ENCODE peak calls at places on chromosomes 12 and 14, in four cellular contexts. Z, I, J and S are unnamed samples.

GRCh38 chr14:76726551-76726961 is 34.7 kb upstream of the VASH1 start:
- DNase-seq in Z (no peak), I (no peak), J (peak; percentile 32), S (no peak)

GRCh38 chr14:55847766-55848165 is 267.8 kb downstream of the KTN1 start:
- DNase-seq in I (no peak), J (no peak), Z (no peak), S (no peak)

GRCh38 chr14:75847584-75847983 is 134.2 kb downstream of the TGFB3 start:
- DNase-seq in J (no peak), I (no peak), Z (no peak), S (no peak)

GRCh38 chr12:56271031-56271430 is 4.3 kb downstream of the COQ10A start:
- DNase-seq in I (no peak), Z (no peak), J (peak; percentile 21), S (no peak)

GRCh38 chr12:100554608-100555077 is 18.8 kb upstream of the GAS2L3 start:
- DNase-seq in Z (no peak), I (no peak), J (peak; percentile 73), S (no peak)

GRCh38 chr12:100827901-100828520 is 33.4 kb downstream of the ANO4 start:
- DNase-seq in I (no peak), Z (no peak), J (no peak), S (no peak)

GRCh38 chr12:41092115-41092514 is 96.0 kb upstream of the PDZRN4 start:
- DNase-seq in I (no peak), J (no peak), Z (no peak), S (no peak)

GRCh38 chr14:77616133-77616453 is 344 bp downstream of the SPTLC2 start:
- DNase-seq in Z (no peak), I (peak; percentile 45), J (peak; percentile 29), S (no peak)

GRCh38 chr12:77796775-77797174 is 33.9 kb upstream of the NAV3 start:
- DNase-seq in I (no peak), J (no peak), Z (no peak), S (no peak)

GRCh38 chr14:59349154-59349772 is 115.9 kb downstream of the GPR135 start:
- DNase-seq in I (no peak), Z (no peak), J (no peak), S (no peak)

GRCh38 chr14:44895716-44896115 is 66.0 kb downstream of the KLHL28 start:
- DNase-seq in Z (no peak), J (no peak), I (no peak), S (no peak)

GRCh38 chr12:57850924-57851323 is 4.4 kb upstream of the CTDSP2 start:
- DNase-seq in Z (no peak), J (no peak), I (peak; percentile 38), S (no peak)

GRCh38 chr12:52703878-52704277 is 554 bp upstream of the KRT77 start:
- DNase-seq in I (no peak), J (no peak), Z (no peak), S (no peak)

GRCh38 chr12:66627988-66628317 is 50.9 kb downstream of the GRIP1 start:
- DNase-seq in Z (no peak), I (no peak), J (no peak), S (no peak)

GRCh38 chr12:63940295-63940997 is 95.9 kb downstream of the SRGAP1 start:
- DNase-seq in I (no peak), J (peak; percentile 26), Z (no peak), S (no peak)

GRCh38 chr12:10363922-10364838 is 25.7 kb downstream of the KLRK1 start:
- DNase-seq in I (peak; percentile 43), J (no peak), Z (peak; percentile 40), S (peak; percentile 58)

GRCh38 chr12:93748672-93749403 is 71.7 kb downstream of the CRADD start:
- DNase-seq in I (no peak), Z (no peak), J (no peak), S (no peak)

GRCh38 chr12:93819048-93819491 is 141.9 kb downstream of the CRADD start:
- DNase-seq in I (no peak), J (peak; percentile 48), Z (peak; percentile 64), S (no peak)

GRCh38 chr12:122841544-122842321 is 6.5 kb downstream of the HIP1R start:
- DNase-seq in I (no peak), Z (peak; percentile 62), J (no peak), S (no peak)

GRCh38 chr12:113157218-113157859 is 7.8 kb downstream of the CFAP73 start:
- DNase-seq in I (no peak), J (no peak), Z (no peak), S (no peak)

GRCh38 chr12:96210376-96211055 is 16.3 kb downstream of the ELK3 start:
- DNase-seq in J (no peak), Z (no peak), I (peak; percentile 59), S (no peak)

GRCh38 chr12:28936221-28936620 is 212.9 kb upstream of the FAR2 start:
- DNase-seq in Z (no peak), J (no peak), I (no peak), S (no peak)

GRCh38 chr14:47619397-47619796 is 56.0 kb downstream of the MDGA2 start:
- DNase-seq in I (no peak), J (no peak), Z (no peak), S (no peak)

GRCh38 chr14:73752297-73752992 is 38.3 kb upstream of the PNMA1 start:
- DNase-seq in J (peak; percentile 78), I (peak; percentile 72), Z (peak; percentile 63), S (peak; percentile 58)
- H3K4me1 ChIP-seq in J (peaks cover 100% of the 10 kb centered on the region), I (peaks cover 99% of the 10 kb centered on the region), Z (peaks cover 97% of the 10 kb centered on the region), S (peaks cover 98% of the 10 kb centered on the region)

GRCh38 chr14:99234366-99234765 is 37.6 kb downstream of the BCL11B start:
- DNase-seq in I (peak; percentile 70), Z (no peak), J (no peak), S (no peak)
- H3K27ac ChIP-seq in I (peak overlapping the region; percentile 98), Z (no peak overlapping the region), J (no peak overlapping the region), S (peak overlapping the region; percentile 41)

GRCh38 chr12:15677696-15678095 is 111.5 kb downstream of the EPS8 start:
- DNase-seq in J (no peak), Z (no peak), I (no peak), S (no peak)
- H3K4me1 ChIP-seq in J (peaks cover 4% of the 10 kb centered on the region), Z (no peaks in the 10 kb centered on the region), I (no peaks in the 10 kb centered on the region), S (no peaks in the 10 kb centered on the region)

GRCh38 chr14:24859559-24859958 is 190.4 kb downstream of the STXBP6 start:
- DNase-seq in Z (no peak), I (no peak), J (no peak), S (no peak)
- H3K27ac ChIP-seq in Z (no peak overlapping the region), I (no peak overlapping the region), J (peak overlapping the region; percentile 54), S (no peak overlapping the region)

GRCh38 chr12:120265203-120265482 is 387 bp downstream of the PXN start:
- DNase-seq in J (peak; percentile 18), I (no peak), Z (peak; percentile 17), S (no peak)
- H3K4me1 ChIP-seq in J (peaks cover 54% of the 10 kb centered on the region), I (peaks cover 48% of the 10 kb centered on the region), Z (peaks cover 43% of the 10 kb centered on the region), S (peaks cover 49% of the 10 kb centered on the region)

GRCh38 chr14:50082784-50083466 is 33.4 kb downstream of the VCPKMT start:
- DNase-seq in Z (no peak), J (no peak), I (peak; percentile 95), S (peak; percentile 88)
- H3K27ac ChIP-seq in Z (no peak overlapping the region), J (no peak overlapping the region), I (peak overlapping the region; percentile 99), S (peak overlapping the region; percentile 95)

GRCh38 chr12:4277205-4277543 is 3.6 kb downstream of the CCND2 start:
- DNase-seq in J (no peak), Z (no peak), I (no peak), S (no peak)
- H3K4me1 ChIP-seq in J (peaks cover 75% of the 10 kb centered on the region), Z (peaks cover 32% of the 10 kb centered on the region), I (peaks cover 71% of the 10 kb centered on the region), S (peaks cover 59% of the 10 kb centered on the region)